ENCODE peak calls at places on chromosomes 16 and 17, in ten cellular contexts. One of them, this sample, is unnamed.

GRCh38 chr16:87821346-87822001 is 47.8 kb downstream of the SLC7A5 start:
- DNase-seq in fibroblast of mammary gland: no peak
- DNase-seq in H9: no peak
- DNase-seq in AG04449: no peak
- DNase-seq in heart right ventricle: no peak
- DNase-seq in cardiac muscle cell: no peak
- DNase-seq in A673: no peak
- DNase-seq in fibroblast of the aortic adventitia: no peak
- DNase-seq in foreskin fibroblast: no peak
- DNase-seq in Calu3: no peak
- DNase-seq in this sample: no peak

GRCh38 chr17:79595471-79595870 is 15.4 kb downstream of the RBFOX3 start:
- DNase-seq in foreskin fibroblast: no peak
- DNase-seq in H9: no peak
- DNase-seq in A673: no peak
- DNase-seq in AG04449: no peak
- DNase-seq in fibroblast of the aortic adventitia: no peak
- DNase-seq in fibroblast of mammary gland: no peak
- DNase-seq in Calu3: no peak
- DNase-seq in cardiac muscle cell: no peak
- DNase-seq in heart right ventricle: no peak
- DNase-seq in this sample: no peak

GRCh38 chr16:21239646-21240045 is 6.1 kb downstream of the ANKS4B start:
- DNase-seq in Calu3: no peak
- DNase-seq in AG04449: no peak
- DNase-seq in foreskin fibroblast: no peak
- DNase-seq in cardiac muscle cell: no peak
- DNase-seq in fibroblast of mammary gland: no peak
- DNase-seq in fibroblast of the aortic adventitia: no peak
- DNase-seq in A673: no peak
- DNase-seq in H9: no peak
- DNase-seq in heart right ventricle: no peak
- DNase-seq in this sample: no peak

GRCh38 chr17:18327556-18327955 is 12.5 kb downstream of the SMCR8 start:
- DNase-seq in fibroblast of the aortic adventitia: no peak
- DNase-seq in heart right ventricle: no peak
- DNase-seq in AG04449: no peak
- DNase-seq in Calu3: no peak
- DNase-seq in A673: no peak
- DNase-seq in H9: no peak
- DNase-seq in fibroblast of mammary gland: no peak
- DNase-seq in cardiac muscle cell: no peak
- DNase-seq in foreskin fibroblast: no peak
- DNase-seq in this sample: no peak

GRCh38 chr17:32483451-32484019 is 3.3 kb upstream of the CDK5R1 start:
- DNase-seq in H9: peak
- DNase-seq in fibroblast of the aortic adventitia: peak
- DNase-seq in AG04449: no peak
- DNase-seq in A673: peak
- DNase-seq in foreskin fibroblast: peak
- DNase-seq in cardiac muscle cell: peak
- DNase-seq in heart right ventricle: peak
- DNase-seq in Calu3: no peak
- DNase-seq in fibroblast of mammary gland: peak
- DNase-seq in this sample: peak

GRCh38 chr16:160691-161190 is 5.0 kb upstream of the HBM start:
- DNase-seq in foreskin fibroblast: no peak
- DNase-seq in fibroblast of mammary gland: no peak
- DNase-seq in heart right ventricle: no peak
- DNase-seq in AG04449: no peak
- DNase-seq in A673: no peak
- DNase-seq in cardiac muscle cell: no peak
- DNase-seq in H9: no peak
- DNase-seq in fibroblast of the aortic adventitia: no peak
- DNase-seq in Calu3: no peak
- DNase-seq in this sample: no peak

GRCh38 chr16:10536814-10537389 is 43.5 kb downstream of the EMP2 start:
- DNase-seq in Calu3: no peak
- DNase-seq in fibroblast of the aortic adventitia: no peak
- DNase-seq in foreskin fibroblast: no peak
- DNase-seq in H9: no peak
- DNase-seq in AG04449: no peak
- DNase-seq in A673: no peak
- DNase-seq in heart right ventricle: no peak
- DNase-seq in cardiac muscle cell: no peak
- DNase-seq in fibroblast of mammary gland: no peak
- DNase-seq in this sample: no peak

GRCh38 chr16:69311533-69312388 is 611 bp downstream of the VPS4A start:
- DNase-seq in fibroblast of the aortic adventitia: no peak
- DNase-seq in A673: peak
- DNase-seq in Calu3: peak
- DNase-seq in H9: peak
- DNase-seq in foreskin fibroblast: no peak
- DNase-seq in cardiac muscle cell: peak
- DNase-seq in AG04449: no peak
- DNase-seq in fibroblast of mammary gland: no peak
- DNase-seq in heart right ventricle: no peak
- DNase-seq in this sample: peak

GRCh38 chr17:17347956-17348871 is 45.0 kb downstream of the NT5M start:
- DNase-seq in cardiac muscle cell: no peak
- DNase-seq in fibroblast of mammary gland: no peak
- DNase-seq in H9: no peak
- DNase-seq in foreskin fibroblast: no peak
- DNase-seq in Calu3: no peak
- DNase-seq in heart right ventricle: no peak
- DNase-seq in fibroblast of the aortic adventitia: no peak
- DNase-seq in A673: no peak
- DNase-seq in AG04449: no peak
- DNase-seq in this sample: no peak

GRCh38 chr17:50181601-50182345 is 16.0 kb downstream of the SGCA start:
- DNase-seq in H9: no peak
- DNase-seq in Calu3: no peak
- DNase-seq in fibroblast of mammary gland: peak
- DNase-seq in AG04449: no peak
- DNase-seq in A673: no peak
- DNase-seq in foreskin fibroblast: peak
- DNase-seq in fibroblast of the aortic adventitia: peak
- DNase-seq in cardiac muscle cell: peak
- DNase-seq in heart right ventricle: no peak
- DNase-seq in this sample: no peak
- TF ChIP-seq CTCF in H9: no peak
- TF ChIP-seq CTCF in Calu3: no peak
- TF ChIP-seq CTCF in fibroblast of mammary gland: peak
- TF ChIP-seq CTCF in AG04449: no peak
- TF ChIP-seq CTCF in A673: no peak
- TF ChIP-seq CTCF in foreskin fibroblast: no peak
- TF ChIP-seq CTCF in fibroblast of the aortic adventitia: no peak
- TF ChIP-seq CTCF in cardiac muscle cell: no peak
- TF ChIP-seq CTCF in heart right ventricle: no peak
- TF ChIP-seq CTCF in this sample: peak

GRCh38 chr16:1794221-1794871 is 841 bp upstream of the IGFALS start:
- DNase-seq in A673: no peak
- DNase-seq in Calu3: no peak
- DNase-seq in heart right ventricle: peak
- DNase-seq in AG04449: no peak
- DNase-seq in H9: peak
- DNase-seq in foreskin fibroblast: no peak
- DNase-seq in fibroblast of mammary gland: no peak
- DNase-seq in fibroblast of the aortic adventitia: no peak
- DNase-seq in cardiac muscle cell: no peak
- DNase-seq in this sample: no peak

GRCh38 chr16:1792836-1793577 is 498 bp downstream of the IGFALS start:
- DNase-seq in AG04449: no peak
- DNase-seq in cardiac muscle cell: no peak
- DNase-seq in heart right ventricle: peak
- DNase-seq in A673: no peak
- DNase-seq in fibroblast of the aortic adventitia: no peak
- DNase-seq in H9: no peak
- DNase-seq in Calu3: no peak
- DNase-seq in foreskin fibroblast: no peak
- DNase-seq in fibroblast of mammary gland: no peak
- DNase-seq in this sample: no peak

GRCh38 chr16:1794908-1795666 is 1.6 kb upstream of the IGFALS start:
- DNase-seq in fibroblast of the aortic adventitia: no peak
- DNase-seq in heart right ventricle: peak
- DNase-seq in fibroblast of mammary gland: no peak
- DNase-seq in A673: no peak
- DNase-seq in Calu3: no peak
- DNase-seq in AG04449: no peak
- DNase-seq in cardiac muscle cell: no peak
- DNase-seq in H9: no peak
- DNase-seq in foreskin fibroblast: no peak
- DNase-seq in this sample: no peak

GRCh38 chr16:1791943-1792812 is 1.3 kb downstream of the IGFALS start:
- DNase-seq in foreskin fibroblast: no peak
- DNase-seq in cardiac muscle cell: no peak
- DNase-seq in fibroblast of the aortic adventitia: no peak
- DNase-seq in Calu3: no peak
- DNase-seq in H9: no peak
- DNase-seq in heart right ventricle: no peak
- DNase-seq in A673: no peak
- DNase-seq in AG04449: no peak
- DNase-seq in fibroblast of mammary gland: no peak
- DNase-seq in this sample: no peak

GRCh38 chr16:1793578-1794220 is at the start of gene IGFALS:
- DNase-seq in AG04449: no peak
- DNase-seq in fibroblast of mammary gland: no peak
- DNase-seq in H9: no peak
- DNase-seq in heart right ventricle: no peak
- DNase-seq in foreskin fibroblast: no peak
- DNase-seq in cardiac muscle cell: no peak
- DNase-seq in A673: no peak
- DNase-seq in Calu3: no peak
- DNase-seq in fibroblast of the aortic adventitia: no peak
- DNase-seq in this sample: no peak
- TF ChIP-seq CTCF in AG04449: no peak
- TF ChIP-seq CTCF in fibroblast of mammary gland: no peak
- TF ChIP-seq CTCF in H9: no peak
- TF ChIP-seq CTCF in heart right ventricle: no peak
- TF ChIP-seq CTCF in foreskin fibroblast: no peak
- TF ChIP-seq CTCF in cardiac muscle cell: no peak
- TF ChIP-seq CTCF in A673: no peak
- TF ChIP-seq CTCF in Calu3: no peak
- TF ChIP-seq CTCF in fibroblast of the aortic adventitia: no peak
- TF ChIP-seq CTCF in this sample: no peak

DNA sequence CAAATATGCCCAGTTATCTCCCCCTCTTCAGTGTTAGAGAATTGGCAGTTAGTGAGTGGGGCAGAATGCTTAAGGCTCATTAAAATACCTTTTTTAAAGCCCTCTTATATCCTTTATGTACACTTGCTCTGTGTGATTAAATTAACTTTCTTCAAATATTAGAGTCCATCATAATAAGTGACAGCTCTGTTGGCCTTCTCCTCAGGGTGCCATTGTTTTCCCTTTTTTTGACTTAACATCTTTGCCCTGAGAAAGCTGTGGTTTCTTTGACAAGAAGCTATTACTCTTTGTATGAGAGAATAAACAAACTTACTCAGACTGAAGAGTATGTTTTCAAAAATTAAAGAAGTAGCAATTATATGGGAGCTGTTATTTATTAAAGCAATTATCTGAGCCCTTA is 13.3 kb downstream of the RBBP6 start:
- DNase-seq in Calu3: no peak
- DNase-seq in H9: no peak
- DNase-seq in cardiac muscle cell: no peak
- DNase-seq in fibroblast of the aortic adventitia: no peak
- DNase-seq in AG04449: no peak
- DNase-seq in A673: no peak
- DNase-seq in fibroblast of mammary gland: no peak
- DNase-seq in heart right ventricle: no peak
- DNase-seq in foreskin fibroblast: no peak
- DNase-seq in this sample: no peak
- TF ChIP-seq CTCF in Calu3: no peak
- TF ChIP-seq CTCF in H9: no peak
- TF ChIP-seq CTCF in cardiac muscle cell: no peak
- TF ChIP-seq CTCF in fibroblast of the aortic adventitia: no peak
- TF ChIP-seq CTCF in AG04449: no peak
- TF ChIP-seq CTCF in A673: no peak
- TF ChIP-seq CTCF in fibroblast of mammary gland: no peak
- TF ChIP-seq CTCF in heart right ventricle: no peak
- TF ChIP-seq CTCF in foreskin fibroblast: no peak
- TF ChIP-seq CTCF in this sample: no peak

GRCh38 chr17:75704963-75705875 is 16.0 kb upstream of the ITGB4 start:
- DNase-seq in fibroblast of mammary gland: no peak
- DNase-seq in fibroblast of the aortic adventitia: no peak
- DNase-seq in Calu3: no peak
- DNase-seq in A673: no peak
- DNase-seq in foreskin fibroblast: no peak
- DNase-seq in AG04449: no peak
- DNase-seq in H9: no peak
- DNase-seq in heart right ventricle: no peak
- DNase-seq in cardiac muscle cell: no peak
- DNase-seq in this sample: no peak

GRCh38 chr17:75707096-75707720 is 14.1 kb upstream of the ITGB4 start:
- DNase-seq in fibroblast of mammary gland: no peak
- DNase-seq in Calu3: peak
- DNase-seq in fibroblast of the aortic adventitia: peak
- DNase-seq in cardiac muscle cell: peak
- DNase-seq in A673: no peak
- DNase-seq in AG04449: no peak
- DNase-seq in foreskin fibroblast: no peak
- DNase-seq in H9: no peak
- DNase-seq in heart right ventricle: no peak
- DNase-seq in this sample: peak

GRCh38 chr17:75703591-75703990 is 17.7 kb upstream of the ITGB4 start:
- DNase-seq in A673: no peak
- DNase-seq in H9: no peak
- DNase-seq in AG04449: no peak
- DNase-seq in cardiac muscle cell: no peak
- DNase-seq in fibroblast of mammary gland: peak
- DNase-seq in foreskin fibroblast: no peak
- DNase-seq in fibroblast of the aortic adventitia: no peak
- DNase-seq in Calu3: no peak
- DNase-seq in heart right ventricle: no peak
- DNase-seq in this sample: no peak

GRCh38 chr17:75703191-75703590 is 18.1 kb upstream of the ITGB4 start:
- DNase-seq in AG04449: no peak
- DNase-seq in heart right ventricle: no peak
- DNase-seq in A673: no peak
- DNase-seq in Calu3: no peak
- DNase-seq in cardiac muscle cell: no peak
- DNase-seq in foreskin fibroblast: no peak
- DNase-seq in fibroblast of mammary gland: no peak
- DNase-seq in fibroblast of the aortic adventitia: no peak
- DNase-seq in H9: no peak
- DNase-seq in this sample: no peak

DNA sequence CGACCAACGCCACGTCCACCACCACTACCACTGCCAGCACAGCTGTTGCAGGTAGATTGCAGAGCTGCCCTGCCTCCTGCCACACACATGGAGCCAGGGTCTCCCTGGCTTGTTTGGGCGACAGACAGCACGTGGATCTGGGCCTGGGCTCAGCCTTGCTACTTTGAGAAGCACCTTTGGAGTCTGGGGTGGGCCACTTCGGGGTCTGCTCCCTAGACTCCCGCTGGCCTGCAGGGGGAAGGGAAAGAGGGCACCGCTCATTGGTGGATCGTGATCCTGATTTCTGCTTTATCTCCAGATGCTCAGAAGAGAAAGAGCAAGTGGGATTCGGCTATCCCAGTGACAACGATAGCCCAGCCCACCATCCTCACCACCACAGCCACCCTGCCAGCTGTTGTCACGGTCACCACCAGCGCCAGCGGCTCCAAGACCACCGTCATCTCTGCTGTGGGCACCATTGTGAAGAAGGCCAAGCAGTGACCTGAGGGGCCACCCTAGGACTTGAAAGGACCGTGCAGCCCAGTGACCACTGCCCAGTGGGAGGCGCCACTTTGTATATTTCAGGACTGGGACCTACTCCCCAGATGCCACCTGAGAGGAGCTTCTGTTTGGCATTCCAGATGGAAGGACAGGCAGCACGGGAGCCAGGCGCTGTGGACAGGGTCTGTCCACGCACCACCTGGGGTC is 15.1 kb upstream of the ITGB4 start:
- DNase-seq in foreskin fibroblast: no peak
- DNase-seq in heart right ventricle: no peak
- DNase-seq in H9: no peak
- DNase-seq in AG04449: no peak
- DNase-seq in fibroblast of the aortic adventitia: no peak
- DNase-seq in A673: no peak
- DNase-seq in fibroblast of mammary gland: no peak
- DNase-seq in Calu3: no peak
- DNase-seq in cardiac muscle cell: no peak
- DNase-seq in this sample: no peak
- TF ChIP-seq CTCF in foreskin fibroblast: no peak
- TF ChIP-seq CTCF in heart right ventricle: no peak
- TF ChIP-seq CTCF in H9: no peak
- TF ChIP-seq CTCF in AG04449: no peak
- TF ChIP-seq CTCF in fibroblast of the aortic adventitia: no peak
- TF ChIP-seq CTCF in A673: no peak
- TF ChIP-seq CTCF in fibroblast of mammary gland: no peak
- TF ChIP-seq CTCF in Calu3: no peak
- TF ChIP-seq CTCF in cardiac muscle cell: no peak
- TF ChIP-seq CTCF in this sample: peak